ENCODE peak calls at places on chromosome 14, in four cellular contexts. One of them, this sample, is unnamed.

GRCh38 chr14:65373011-65373670 is 39.4 kb upstream of the FUT8 start:
- DNase-seq in stimulated activated CD4-positive, alpha-beta T cell treated with anti-CD3 and anti-CD28 coated beads, Interleukin-1b, Interleukin-23, amount 100 ng/mL, for 24 hours: no peak
- DNase-seq in activated CD8-positive, alpha-beta T cell treated with anti-CD3 and anti-CD28 coated beads, Interleukin-2, amount 10 ng/mL, durations not matched to agents 7 days and 5 days: no peak
- DNase-seq in NCI-H1694 treated with DMSO at 0.1 percent for 48 hours: no peak
- DNase-seq in this sample: no peak

GRCh38 chr14:101005447-101005846 is 101.9 kb upstream of the RTL1 start:
- DNase-seq in stimulated activated CD4-positive, alpha-beta T cell treated with anti-CD3 and anti-CD28 coated beads, Interleukin-1b, Interleukin-23, amount 100 ng/mL, for 24 hours: no peak
- DNase-seq in activated CD8-positive, alpha-beta T cell treated with anti-CD3 and anti-CD28 coated beads, Interleukin-2, amount 10 ng/mL, durations not matched to agents 7 days and 5 days: no peak
- DNase-seq in NCI-H1694 treated with DMSO at 0.1 percent for 48 hours: no peak
- DNase-seq in this sample: no peak

GRCh38 chr14:69573205-69573840 is 1.3 kb downstream of the CCDC177 start:
- DNase-seq in NCI-H1694 treated with DMSO at 0.1 percent for 48 hours: no peak
- DNase-seq in stimulated activated CD4-positive, alpha-beta T cell treated with anti-CD3 and anti-CD28 coated beads, Interleukin-1b, Interleukin-23, amount 100 ng/mL, for 24 hours: no peak
- DNase-seq in activated CD8-positive, alpha-beta T cell treated with anti-CD3 and anti-CD28 coated beads, Interleukin-2, amount 10 ng/mL, durations not matched to agents 7 days and 5 days: no peak
- DNase-seq in this sample: no peak

GRCh38 chr14:104302794-104303405 is 164.5 kb downstream of the KIF26A start:
- DNase-seq in activated CD8-positive, alpha-beta T cell treated with anti-CD3 and anti-CD28 coated beads, Interleukin-2, amount 10 ng/mL, durations not matched to agents 7 days and 5 days: no peak
- DNase-seq in NCI-H1694 treated with DMSO at 0.1 percent for 48 hours: no peak
- DNase-seq in stimulated activated CD4-positive, alpha-beta T cell treated with anti-CD3 and anti-CD28 coated beads, Interleukin-1b, Interleukin-23, amount 100 ng/mL, for 24 hours: no peak
- DNase-seq in this sample: no peak

GRCh38 chr14:59268011-59268410 is 79.5 kb downstream of the DAAM1 start:
- DNase-seq in activated CD8-positive, alpha-beta T cell treated with anti-CD3 and anti-CD28 coated beads, Interleukin-2, amount 10 ng/mL, durations not matched to agents 7 days and 5 days: no peak
- DNase-seq in stimulated activated CD4-positive, alpha-beta T cell treated with anti-CD3 and anti-CD28 coated beads, Interleukin-1b, Interleukin-23, amount 100 ng/mL, for 24 hours: no peak
- DNase-seq in NCI-H1694 treated with DMSO at 0.1 percent for 48 hours: no peak
- DNase-seq in this sample: no peak

GRCh38 chr14:67883717-67884116 is 64.1 kb downstream of the RAD51B start:
- DNase-seq in activated CD8-positive, alpha-beta T cell treated with anti-CD3 and anti-CD28 coated beads, Interleukin-2, amount 10 ng/mL, durations not matched to agents 7 days and 5 days: no peak
- DNase-seq in NCI-H1694 treated with DMSO at 0.1 percent for 48 hours: peak
- DNase-seq in stimulated activated CD4-positive, alpha-beta T cell treated with anti-CD3 and anti-CD28 coated beads, Interleukin-1b, Interleukin-23, amount 100 ng/mL, for 24 hours: no peak
- DNase-seq in this sample: peak

GRCh38 chr14:100285021-100285912 is 21.0 kb downstream of the SLC25A29 start:
- DNase-seq in stimulated activated CD4-positive, alpha-beta T cell treated with anti-CD3 and anti-CD28 coated beads, Interleukin-1b, Interleukin-23, amount 100 ng/mL, for 24 hours: peak
- DNase-seq in NCI-H1694 treated with DMSO at 0.1 percent for 48 hours: peak
- DNase-seq in activated CD8-positive, alpha-beta T cell treated with anti-CD3 and anti-CD28 coated beads, Interleukin-2, amount 10 ng/mL, durations not matched to agents 7 days and 5 days: peak
- DNase-seq in this sample: peak

GRCh38 chr14:104743461-104744380 is 9.2 kb upstream of the SIVA1 start:
- DNase-seq in NCI-H1694 treated with DMSO at 0.1 percent for 48 hours: no peak
- DNase-seq in stimulated activated CD4-positive, alpha-beta T cell treated with anti-CD3 and anti-CD28 coated beads, Interleukin-1b, Interleukin-23, amount 100 ng/mL, for 24 hours: no peak
- DNase-seq in activated CD8-positive, alpha-beta T cell treated with anti-CD3 and anti-CD28 coated beads, Interleukin-2, amount 10 ng/mL, durations not matched to agents 7 days and 5 days: no peak
- DNase-seq in this sample: no peak

GRCh38 chr14:24806061-24806678 is 172.2 kb upstream of the GZMB start:
- DNase-seq in stimulated activated CD4-positive, alpha-beta T cell treated with anti-CD3 and anti-CD28 coated beads, Interleukin-1b, Interleukin-23, amount 100 ng/mL, for 24 hours: no peak
- DNase-seq in activated CD8-positive, alpha-beta T cell treated with anti-CD3 and anti-CD28 coated beads, Interleukin-2, amount 10 ng/mL, durations not matched to agents 7 days and 5 days: peak
- DNase-seq in NCI-H1694 treated with DMSO at 0.1 percent for 48 hours: peak
- DNase-seq in this sample: peak

GRCh38 chr14:103594265-103594664 is 31.5 kb downstream of the COA8 start:
- DNase-seq in activated CD8-positive, alpha-beta T cell treated with anti-CD3 and anti-CD28 coated beads, Interleukin-2, amount 10 ng/mL, durations not matched to agents 7 days and 5 days: no peak
- DNase-seq in NCI-H1694 treated with DMSO at 0.1 percent for 48 hours: peak
- DNase-seq in stimulated activated CD4-positive, alpha-beta T cell treated with anti-CD3 and anti-CD28 coated beads, Interleukin-1b, Interleukin-23, amount 100 ng/mL, for 24 hours: no peak
- DNase-seq in this sample: peak

GRCh38 chr14:60509438-60510253 is 700 bp downstream of the SIX6 start:
- DNase-seq in activated CD8-positive, alpha-beta T cell treated with anti-CD3 and anti-CD28 coated beads, Interleukin-2, amount 10 ng/mL, durations not matched to agents 7 days and 5 days: peak
- DNase-seq in NCI-H1694 treated with DMSO at 0.1 percent for 48 hours: no peak
- DNase-seq in stimulated activated CD4-positive, alpha-beta T cell treated with anti-CD3 and anti-CD28 coated beads, Interleukin-1b, Interleukin-23, amount 100 ng/mL, for 24 hours: no peak
- DNase-seq in this sample: no peak

GRCh38 chr14:59483360-59483759 is 848 bp downstream of the L3HYPDH start:
- DNase-seq in stimulated activated CD4-positive, alpha-beta T cell treated with anti-CD3 and anti-CD28 coated beads, Interleukin-1b, Interleukin-23, amount 100 ng/mL, for 24 hours: no peak
- DNase-seq in NCI-H1694 treated with DMSO at 0.1 percent for 48 hours: no peak
- DNase-seq in activated CD8-positive, alpha-beta T cell treated with anti-CD3 and anti-CD28 coated beads, Interleukin-2, amount 10 ng/mL, durations not matched to agents 7 days and 5 days: no peak
- DNase-seq in this sample: peak

GRCh38 chr14:54348001-54348611 is 48.7 kb upstream of the CDKN3 start:
- DNase-seq in activated CD8-positive, alpha-beta T cell treated with anti-CD3 and anti-CD28 coated beads, Interleukin-2, amount 10 ng/mL, durations not matched to agents 7 days and 5 days: no peak
- DNase-seq in NCI-H1694 treated with DMSO at 0.1 percent for 48 hours: peak
- DNase-seq in stimulated activated CD4-positive, alpha-beta T cell treated with anti-CD3 and anti-CD28 coated beads, Interleukin-1b, Interleukin-23, amount 100 ng/mL, for 24 hours: no peak
- DNase-seq in this sample: peak

This sample was measured in fibroblast of villous mesenchyme.